ENCODE peak calls at places on chromosome 19, in six cellular contexts. B is stimulated activated CD4-positive, alpha-beta T cell treated with anti-CD3 and anti-CD28 coated beads, Interleukin-12 subunit alpha, Interleukin-12 subunit beta, amount 100 ng/mL, for 48 hours; G is glutamatergic neuron; H is activated T-helper 1 cell treated with anti-CD3 and anti-CD28 coated beads, Interleukin-12 subunit alpha, Interleukin-12 subunit beta, Interleukin-2, Interleukin-4 antibody, amounts not matched to agents 30 ng/mL and 10 ng/mL and 1 ng/mL, durations not matched to agents 14 hours and 24 hours and 36 hours; N is A549; A is WTC11. T is an unnamed sample.

GRCh38 chr19:41308450-41309224 is 1.3 kb upstream of the CCDC97 start:
- DNase-seq in A (peak), G (peak), B (peak), N (peak), H (peak), T (peak)

GRCh38 chr19:33385956-33386355 is 12.4 kb downstream of the CEBPG start:
- DNase-seq in A (no peak), N (no peak), G (no peak), B (no peak), H (no peak), T (no peak)

GRCh38 chr19:3098515-3099346 is 4.6 kb downstream of the GNA11 start:
- DNase-seq in N (no peak), B (no peak), H (peak), G (no peak), A (no peak), T (no peak)

GRCh38 chr19:55667511-55667910 is 7.5 kb upstream of the EPN1 start:
- DNase-seq in A (no peak), H (no peak), N (no peak), G (no peak), B (no peak), T (no peak)

GRCh38 chr19:6041991-6042421 is 64.1 kb upstream of the RANBP3 start:
- DNase-seq in A (no peak), H (no peak), G (no peak), B (no peak), N (no peak), T (no peak)

GRCh38 chr19:18809149-18809978 is 18.3 kb upstream of the COMP start:
- DNase-seq in H (no peak), G (no peak), N (no peak), B (no peak), A (no peak), T (no peak)

GRCh38 chr19:11577451-11578341 is at the start of gene ACP5:
- DNase-seq in B (no peak), N (no peak), H (no peak), G (peak), A (no peak), T (no peak)

GRCh38 chr19:52492201-52492960 is 35.1 kb upstream of the ZNF808 start:
- DNase-seq in A (peak), N (no peak), G (peak), H (no peak), B (no peak), T (no peak)

GRCh38 chr19:8610041-8610927 is at the start of gene ADAMTS10:
- DNase-seq in G (peak), A (peak), B (peak), N (no peak), H (peak), T (no peak)

GRCh38 chr19:50418186-50419021 is at the start of gene SPIB:
- DNase-seq in G (no peak), B (no peak), N (no peak), H (no peak), A (no peak), T (peak)

GRCh38 chr19:40465025-40465780 is at the start of gene BLVRB:
- DNase-seq in B (peak), H (peak), A (no peak), G (no peak), N (no peak), T (peak)

GRCh38 chr19:38020331-38020730 is 113.3 kb downstream of the SIPA1L3 start:
- DNase-seq in A (no peak), G (no peak), H (no peak), N (no peak), B (no peak), T (no peak)

GRCh38 chr19:4914736-4915501 is 5.6 kb downstream of the UHRF1 start:
- DNase-seq in G (no peak), A (no peak), N (peak), H (peak), B (peak), T (no peak)

GRCh38 chr19:35153701-35154534 is 617 bp upstream of the FXYD5 start:
- DNase-seq in B (peak), A (peak), N (peak), G (peak), H (peak), T (peak)

GRCh38 chr19:12365372-12366162 is at the start of gene ZNF442:
- DNase-seq in A (peak), N (no peak), B (peak), G (peak), H (peak), T (peak)

GRCh38 chr19:29086182-29086581 is 126.8 kb downstream of the UQCRFS1 start:
- DNase-seq in N (no peak), A (no peak), H (no peak), G (no peak), B (no peak), T (no peak)

GRCh38 chr19:12675377-12675776 is 6.3 kb downstream of the DHPS start:
- DNase-seq in N (no peak), G (no peak), A (no peak), B (no peak), H (no peak), T (no peak)

GRCh38 chr19:40923934-40924391 is 41.9 kb upstream of the CYP2A7 start:
- DNase-seq in A (no peak), B (no peak), G (no peak), H (no peak), N (no peak), T (no peak)

GRCh38 chr19:15246198-15246481 is 13.9 kb upstream of the EPHX3 start:
- DNase-seq in B (no peak), H (no peak), A (no peak), G (no peak), N (no peak), T (no peak)

GRCh38 chr19:1856698-1857603 is 6.4 kb downstream of the KLF16 start:
- DNase-seq in B (no peak), G (peak), A (peak), N (peak), H (peak), T (peak)

GRCh38 chr19:32208060-32208459 is 137.3 kb upstream of the ZNF507 start:
- DNase-seq in N (no peak), H (no peak), G (no peak), A (no peak), B (no peak), T (no peak)

GRCh38 chr19:17718988-17719711 is at the start of gene MAP1S:
- DNase-seq in H (peak), G (peak), A (peak), N (peak), B (peak), T (peak)

GRCh38 chr19:6800991-6801396 is 28.5 kb downstream of the VAV1 start:
- DNase-seq in A (no peak), G (no peak), H (no peak), N (peak), B (no peak), T (no peak)

GRCh38 chr19:18634612-18635290 is 2.1 kb upstream of the KLHL26 start:
- DNase-seq in N (no peak), H (no peak), B (no peak), A (no peak), G (no peak), T (no peak)

GRCh38 chr19:16363133-16363851 is 38.7 kb downstream of the KLF2 start:
- DNase-seq in N (no peak), B (no peak), A (no peak), H (no peak), G (no peak), T (no peak)

GRCh38 chr19:38486731-38487336 is 53.3 kb downstream of the RYR1 start:
- DNase-seq in H (no peak), B (no peak), G (no peak), A (no peak), N (no peak), T (no peak)

GRCh38 chr19:29285878-29286277 is 72.9 kb upstream of the UQCRFS1 start:
- DNase-seq in B (no peak), G (peak), A (peak), N (no peak), H (no peak), T (no peak)

GRCh38 chr19:55624109-55625003 is at the start of gene ZNF784:
- DNase-seq in N (peak), B (peak), G (peak), H (peak), A (peak), T (peak)

GRCh38 chr19:13025819-13026477 is 30.7 kb downstream of the NFIX start:
- DNase-seq in N (no peak), G (no peak), A (no peak), H (no peak), B (no peak), T (no peak)

GRCh38 chr19:35274323-35274722 is 5.6 kb downstream of the USF2 start:
- DNase-seq in H (no peak), G (no peak), A (no peak), N (no peak), B (no peak), T (no peak)

GRCh38 chr19:34336781-34337271 is 28.2 kb upstream of the GPI start:
- DNase-seq in A (no peak), B (peak), N (peak), H (peak), G (no peak), T (no peak)

T was measured in stimulated activated naive B cell treated with anti-CD40 and anti-IgM and Interleukin-4, amounts not matched to agents 10 μg/mL and 1 μg/mL and 100 μg/mL, for 72 hours.